ENCODE peak calls at places on chromosome 11, in six cellular contexts. Q is activated gamma-delta T cell treated with Interleukin-2 at 50 U/mL for 16 hours, P is NCI-H1092 treated with DMSO at 0.1 percent for 48 hours, Y is brain microvascular endothelial cell, W is posterior vena cava, G is sigmoid colon. L is an unnamed sample.
A peak's percentile ranks its signal among the peaks of the same experiment; 100 is the strongest.

GRCh38 chr11:111541209-111542061 is 915 bp downstream of the LAYN start:
- DNase-seq in Q (no peak), P (no peak), Y (peak; percentile 40), W (no peak), G (peak; percentile 88), L (no peak)

GRCh38 chr11:98107736-98108135 is 913.0 kb upstream of the CNTN5 start:
- DNase-seq in Q (no peak), P (peak; percentile 87), Y (no peak), W (no peak), G (no peak), L (no peak)

GRCh38 chr11:27795955-27796861 is 96.0 kb upstream of the BDNF start:
- DNase-seq in Q (no peak), P (peak; percentile 80), Y (no peak), W (no peak), G (no peak), L (no peak)

GRCh38 chr11:46363455-46363920 is 16.2 kb downstream of the DGKZ start:
- DNase-seq in Q (no peak), P (no peak), Y (peak; percentile 47), W (no peak), G (no peak), L (no peak)

GRCh38 chr11:35337136-35337918 is 82.0 kb downstream of the SLC1A2 start:
- DNase-seq in Q (no peak), P (no peak), Y (peak; percentile 98), W (no peak), G (no peak), L (peak; percentile 99)

GRCh38 chr11:102318469-102318868 is 1.2 kb downstream of the BIRC3 start:
- DNase-seq in Q (peak; percentile 50), P (no peak), Y (no peak), W (no peak), G (no peak), L (no peak)

GRCh38 chr11:67040147-67040546 is 16.5 kb upstream of the RHOD start:
- DNase-seq in Q (no peak), P (no peak), Y (no peak), W (no peak), G (no peak), L (no peak)

GRCh38 chr11:114257621-114258558 is 38.3 kb upstream of the NNMT start:
- DNase-seq in Q (no peak), P (no peak), Y (no peak), W (peak; percentile 88), G (peak; percentile 92), L (no peak)

GRCh38 chr11:76777922-76778321 is 5.2 kb upstream of the TSKU start:
- DNase-seq in Q (no peak), P (no peak), Y (no peak), W (no peak), G (no peak), L (no peak)

GRCh38 chr11:37040921-37041320 is 442.9 kb upstream of the RAG2 start:
- DNase-seq in Q (no peak), P (no peak), Y (no peak), W (no peak), G (no peak), L (no peak)

GRCh38 chr11:35649984-35650383 is 12.6 kb upstream of the TRIM44 start:
- DNase-seq in Q (no peak), P (no peak), Y (peak; percentile 53), W (no peak), G (no peak), L (no peak)

GRCh38 chr11:47259178-47259977 is 1.6 kb downstream of the NR1H3 start:
- DNase-seq in Q (no peak), P (no peak), Y (no peak), W (no peak), G (no peak), L (no peak)

GRCh38 chr11:35343033-35343598 is 76.2 kb downstream of the SLC1A2 start:
- DNase-seq in Q (no peak), P (no peak), Y (no peak), W (no peak), G (no peak), L (no peak)

GRCh38 chr11:26993965-26994446 is at the start of gene FIBIN:
- DNase-seq in Q (no peak), P (no peak), Y (peak; percentile 54), W (peak; percentile 78), G (peak; percentile 73), L (peak; percentile 59)

GRCh38 chr11:64226507-64227051 is 505 bp downstream of the NUDT22 start:
- DNase-seq in Q (peak; percentile 55), P (peak; percentile 61), Y (no peak), W (peak; percentile 89), G (peak; percentile 80), L (no peak)

GRCh38 chr11:66467756-66468155 is 1.1 kb downstream of the PELI3 start:
- DNase-seq in Q (no peak), P (peak; percentile 29), Y (no peak), W (no peak), G (no peak), L (no peak)

GRCh38 chr11:33533668-33534067 is 167.0 kb downstream of the C11orf91 start:
- DNase-seq in Q (no peak), P (no peak), Y (no peak), W (no peak), G (no peak), L (no peak)

L was measured in non-pigmented ciliary epithelial cell.